ENCODE peak calls at places on chromosomes 11 and 22, in six cellular contexts. E is HepG2, J is upper lobe of left lung, F is A549, B is K562, K is GM12878. I is an unnamed sample.

GRCh38 chr11:15913261-15913660 is 443.1 kb downstream of the SOX6 start:
- ATAC-seq in B (peak), E (no peak), K (no peak), J (no peak), F (no peak), I (no peak)

GRCh38 chr11:14323118-14323676 is 35.8 kb downstream of the RRAS2 start:
- ATAC-seq in B (no peak), K (peak), F (no peak), J (no peak), E (no peak), I (no peak)

GRCh38 chr11:118277312-118277711 is 13.2 kb upstream of the MPZL2 start:
- ATAC-seq in B (no peak), F (no peak), K (peak), J (no peak), E (peak), I (no peak)

GRCh38 chr22:44995715-44996114 is 14.1 kb downstream of the PHF21B start:
- ATAC-seq in E (no peak), F (no peak), B (no peak), K (no peak), J (no peak), I (no peak)

GRCh38 chr11:46892109-46892508 is 26.2 kb downstream of the LRP4 start:
- ATAC-seq in J (no peak), K (no peak), B (no peak), F (no peak), E (no peak), I (no peak)

GRCh38 chr11:71425409-71425808 is 22.8 kb downstream of the DHCR7 start:
- ATAC-seq in K (peak), F (peak), E (peak), B (peak), J (no peak), I (no peak)

GRCh38 chr22:20164863-20165262 is 14.0 kb upstream of the CCDC188 start:
- ATAC-seq in K (no peak), B (no peak), F (no peak), J (no peak), E (no peak), I (no peak)

GRCh38 chr22:35441489-35442100 is 41.7 kb downstream of the MCM5 start:
- ATAC-seq in J (no peak), B (no peak), E (no peak), F (no peak), K (no peak), I (no peak)

GRCh38 chr11:46669606-46670243 is 30.7 kb downstream of the ARHGAP1 start:
- ATAC-seq in F (peak), E (peak), B (peak), K (peak), J (no peak), I (no peak)

GRCh38 chr22:40674274-40674673 is 5.0 kb upstream of the MCHR1 start:
- ATAC-seq in E (no peak), K (no peak), B (no peak), F (no peak), J (no peak), I (no peak)

GRCh38 chr11:10328314-10329090 is 23.6 kb downstream of the ADM start:
- ATAC-seq in J (peak), E (no peak), K (no peak), B (no peak), F (no peak), I (peak)

GRCh38 chr11:119671048-119671447 is 58.0 kb downstream of the NECTIN1 start:
- ATAC-seq in B (no peak), F (no peak), E (no peak), K (no peak), J (peak), I (peak)

GRCh38 chr11:46658259-46658658 is 40.9 kb downstream of the ATG13 start:
- ATAC-seq in B (no peak), J (peak), F (no peak), K (no peak), E (no peak), I (peak)

GRCh38 chr11:1559103-1559951 is 12.7 kb downstream of the DUSP8 start:
- ATAC-seq in J (peak), F (peak), B (no peak), K (peak), E (no peak), I (peak)

GRCh38 chr22:24952837-24953293 is 349 bp downstream of the KIAA1671 start:
- ATAC-seq in J (peak), E (peak), B (no peak), F (peak), K (no peak), I (peak)

GRCh38 chr22:19635644-19636043 is 78.7 kb upstream of the SEPTIN5 start:
- ATAC-seq in E (no peak), B (no peak), F (no peak), J (no peak), K (no peak), I (no peak)

GRCh38 chr11:28026634-28027290 is 81.2 kb downstream of the KIF18A start:
- ATAC-seq in J (no peak), B (no peak), E (no peak), F (no peak), K (peak), I (no peak)

GRCh38 chr22:47994045-47994444 is 1231.6 kb downstream of the TBC1D22A start:
- ATAC-seq in E (no peak), F (no peak), K (no peak), J (no peak), B (no peak), I (no peak)

GRCh38 chr11:128152796-128153696 is 434.3 kb downstream of the ETS1 start:
- ATAC-seq in B (no peak), F (no peak), E (no peak), J (no peak), K (no peak), I (no peak)

GRCh38 chr11:128148208-128148607 is 439.1 kb downstream of the ETS1 start:
- ATAC-seq in F (no peak), J (no peak), B (no peak), E (no peak), K (no peak), I (no peak)

GRCh38 chr11:128151338-128151737 is 436.0 kb downstream of the ETS1 start:
- ATAC-seq in F (no peak), B (no peak), J (no peak), K (no peak), E (no peak), I (no peak)

GRCh38 chr11:128146926-128147605 is 440.3 kb downstream of the ETS1 start:
- ATAC-seq in E (no peak), B (no peak), J (no peak), K (no peak), F (no peak), I (no peak)
- TF ChIP-seq EP300 in E (no peak), B (no peak), J (no peak), K (no peak), F (no peak), I (no peak)

DNA sequence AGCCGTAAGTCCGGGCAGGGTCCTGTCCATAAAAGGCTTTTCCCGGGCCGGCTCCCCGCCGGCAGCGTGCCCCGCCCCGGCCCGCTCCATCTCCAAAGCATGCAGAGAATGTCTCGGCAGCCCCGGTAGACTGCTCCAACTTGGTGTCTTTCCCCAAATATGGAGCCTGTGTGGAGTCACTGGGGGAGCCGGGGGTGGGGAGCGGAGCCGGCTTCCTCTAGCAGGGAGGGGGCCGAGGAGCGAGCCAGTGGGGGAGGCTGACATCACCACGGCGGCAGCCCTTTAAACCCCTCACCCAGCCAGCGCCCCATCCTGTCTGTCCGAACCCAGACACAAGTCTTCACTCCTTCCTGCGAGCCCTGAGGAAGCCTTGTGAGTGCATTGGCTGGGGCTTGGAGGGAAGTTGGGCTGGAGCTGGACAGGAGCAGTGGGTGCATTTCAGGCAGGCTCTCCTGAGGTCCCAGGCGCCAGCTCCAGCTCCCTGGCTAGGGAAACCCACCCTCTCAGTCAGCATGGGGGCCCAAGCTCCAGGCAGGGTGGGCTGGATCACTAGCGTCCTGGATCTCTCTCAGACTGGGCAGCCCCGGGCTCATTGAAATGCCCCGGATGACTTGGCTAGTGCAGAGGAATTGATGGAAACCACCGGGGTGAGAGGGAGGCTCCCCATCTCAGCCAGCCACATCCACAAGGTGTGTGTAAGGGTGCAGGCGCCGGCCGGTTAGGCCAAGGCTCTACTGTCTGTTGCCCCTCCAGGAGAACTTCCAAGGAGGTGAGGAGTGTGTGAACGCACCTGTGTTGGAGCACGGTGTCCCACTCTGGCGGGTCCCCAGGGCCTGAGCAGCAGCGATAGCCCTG is at the start of gene TAGLN:
- ATAC-seq in K (no peak), F (peak), B (no peak), E (peak), J (peak), I (peak)
- TF ChIP-seq EP300 in K (no peak), F (no peak), B (no peak), E (no peak), J (no peak), I (peak)

GRCh38 chr22:30968924-30969531 is at the start of gene TUG1:
- ATAC-seq in E (peak), B (peak), K (peak), F (peak), J (peak), I (peak)
- TF ChIP-seq EP300 in E (no peak), B (peak), K (no peak), F (no peak), J (no peak), I (no peak)

DNA sequence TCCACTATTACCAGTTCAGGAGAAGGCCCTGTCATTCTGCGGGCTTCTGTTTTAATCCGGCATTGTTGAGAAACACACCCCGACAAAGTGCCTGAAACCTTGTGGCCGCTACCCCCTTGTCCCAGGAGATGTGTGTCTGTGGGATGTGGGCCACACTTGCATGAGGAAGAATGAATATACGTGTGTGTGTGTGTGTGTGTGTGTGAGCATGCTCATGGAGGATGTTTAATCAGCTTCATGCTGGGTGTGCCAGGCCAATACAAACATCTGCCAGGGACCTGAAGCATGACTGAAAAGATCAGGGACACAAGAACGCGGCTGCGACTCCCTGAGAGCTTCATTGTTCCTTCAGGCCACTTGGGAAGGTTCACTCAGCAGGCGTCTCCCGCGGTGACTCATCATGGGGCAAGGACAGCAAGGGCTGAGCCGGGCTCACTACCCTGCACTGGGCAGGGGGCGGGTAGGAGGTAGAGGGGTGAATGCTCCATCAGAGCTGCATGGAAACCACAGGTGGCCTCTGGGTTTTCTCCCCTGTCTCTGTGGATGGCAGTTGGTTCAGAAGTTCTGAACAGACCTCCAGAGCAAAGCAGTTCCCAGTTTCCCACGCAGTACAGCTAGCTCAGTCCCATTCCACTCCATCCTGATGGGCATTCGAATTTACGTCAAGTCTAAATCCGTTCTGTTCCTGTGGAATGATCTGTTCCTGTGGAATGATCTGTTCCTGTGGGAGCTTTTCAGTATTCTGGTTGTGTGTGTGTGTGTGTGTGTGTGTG is 7.0 kb upstream of the MALAT1 start:
- ATAC-seq in J (peak), E (peak), B (peak), K (peak), F (peak), I (peak)
- TF ChIP-seq EP300 in J (no peak), E (no peak), B (no peak), K (no peak), F (no peak), I (peak)

DNA sequence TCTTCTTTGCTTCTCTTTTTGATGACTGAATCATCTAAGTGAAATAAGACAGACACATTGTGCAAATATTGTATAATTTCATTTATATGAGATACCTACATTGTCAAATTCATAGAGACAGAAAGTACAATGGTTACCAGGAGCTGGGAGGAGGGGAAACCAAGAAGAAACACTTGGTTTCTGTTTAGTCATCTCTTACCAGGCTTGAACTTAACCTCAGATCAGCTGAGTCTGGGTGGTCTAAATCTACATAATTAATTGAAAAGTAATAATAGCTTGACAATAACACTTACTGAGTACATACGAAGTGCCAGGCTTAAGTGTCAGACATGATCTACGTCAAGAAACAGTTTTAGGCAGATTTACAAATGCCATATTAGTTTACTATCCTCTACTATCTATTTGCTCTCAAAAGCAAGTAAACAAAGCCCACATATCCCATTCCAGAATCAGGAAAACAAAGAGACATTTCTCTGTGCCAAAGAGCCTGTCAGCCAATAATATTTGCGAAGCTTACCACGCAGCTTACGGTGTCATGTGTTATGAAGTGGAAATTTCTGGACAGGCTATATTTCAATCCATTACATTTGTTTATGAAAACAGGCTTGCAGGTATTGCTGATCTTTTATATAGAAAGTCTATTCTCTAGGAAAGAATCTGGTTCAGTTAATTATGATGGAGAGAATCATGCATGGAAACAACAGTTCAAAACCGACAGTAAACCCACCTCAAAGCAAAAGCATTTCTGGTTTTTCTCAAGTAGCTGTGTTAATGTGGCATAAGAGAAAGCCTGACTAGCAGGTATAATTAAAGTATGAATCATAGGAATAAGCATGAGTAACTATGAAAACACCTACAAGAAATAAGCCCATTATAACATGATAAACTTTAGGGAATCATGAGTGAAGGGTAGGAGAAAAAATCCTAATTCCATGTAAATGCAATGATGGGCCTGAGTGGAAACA is 2.7 kb upstream of the ARHGAP42 start:
- ATAC-seq in F (no peak), J (no peak), B (no peak), E (no peak), K (peak), I (no peak)
- TF ChIP-seq EP300 in F (no peak), J (no peak), B (no peak), E (no peak), K (peak), I (no peak)

GRCh38 chr11:8709002-8709672 is 26.5 kb downstream of the RPL27A start:
- ATAC-seq in J (peak), B (no peak), K (peak), F (no peak), E (no peak), I (peak)
- TF ChIP-seq EP300 in J (no peak), B (no peak), K (no peak), F (no peak), E (no peak), I (peak)

DNA sequence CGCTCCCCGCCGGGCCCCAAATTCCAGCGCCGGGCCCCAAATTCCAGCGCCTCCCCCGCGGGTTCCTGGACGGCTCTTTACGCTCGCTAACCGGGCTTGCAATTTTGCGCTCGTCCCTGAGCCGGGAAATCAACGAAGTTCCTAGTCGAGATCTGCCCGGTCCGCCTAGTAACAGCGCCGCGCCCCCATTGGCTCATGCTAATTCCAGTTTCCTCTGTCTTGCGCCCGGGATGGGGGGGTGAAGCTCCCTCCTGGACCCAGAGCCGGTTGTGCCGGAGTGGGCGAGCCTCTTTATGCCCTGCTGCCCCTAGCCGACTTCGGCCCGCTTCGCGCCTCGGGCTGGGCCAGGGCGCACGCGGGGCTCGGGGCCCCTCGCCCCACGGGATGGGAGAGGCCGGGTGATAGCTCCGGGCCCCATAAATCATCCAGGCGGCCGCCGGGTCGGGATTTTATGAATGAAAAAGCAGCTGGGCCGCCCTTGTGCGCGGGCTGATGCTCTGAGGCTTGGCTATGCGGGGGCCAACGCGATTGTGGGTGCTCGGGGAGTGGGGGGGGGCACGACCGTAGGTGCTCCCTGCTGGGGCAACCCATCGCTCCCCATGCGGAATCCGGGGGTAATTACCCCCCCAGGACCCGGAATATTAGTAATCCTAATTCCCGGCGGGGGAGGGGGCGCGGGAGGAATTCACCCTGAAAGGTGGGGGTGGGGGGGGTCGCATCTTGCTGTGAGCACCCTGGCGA is 1.8 kb upstream of the CCND1 start:
- ATAC-seq in K (peak), J (peak), F (peak), B (peak), E (peak), I (peak)
- TF ChIP-seq EP300 in K (no peak), J (no peak), F (peak), B (no peak), E (no peak), I (no peak)

I was measured in gastroesophageal sphincter.